ENCODE peak calls at places on chromosome 11, in six cellular contexts. One of them, this sample, is unnamed.

GRCh38 chr11:115256326-115257197 is 247.7 kb downstream of the CADM1 start:
- DNase-seq in SJSA1: no peak
- DNase-seq in psoas muscle: no peak
- DNase-seq in fibroblast of lung: no peak
- DNase-seq in CD8-positive, alpha-beta T cell: no peak
- DNase-seq in left ventricle myocardium inferior: no peak
- DNase-seq in this sample: no peak

GRCh38 chr11:62295504-62295903 is 3.4 kb downstream of the SCGB1D4 start:
- DNase-seq in fibroblast of lung: peak
- DNase-seq in left ventricle myocardium inferior: no peak
- DNase-seq in psoas muscle: no peak
- DNase-seq in CD8-positive, alpha-beta T cell: no peak
- DNase-seq in SJSA1: no peak
- DNase-seq in this sample: no peak

GRCh38 chr11:1870721-1871466 is 18.0 kb downstream of the LSP1 start:
- DNase-seq in left ventricle myocardium inferior: peak
- DNase-seq in CD8-positive, alpha-beta T cell: peak
- DNase-seq in SJSA1: peak
- DNase-seq in psoas muscle: peak
- DNase-seq in fibroblast of lung: no peak
- DNase-seq in this sample: no peak

GRCh38 chr11:86438685-86439084 is 64.0 kb downstream of the CCDC81 start:
- DNase-seq in fibroblast of lung: peak
- DNase-seq in CD8-positive, alpha-beta T cell: no peak
- DNase-seq in psoas muscle: no peak
- DNase-seq in SJSA1: no peak
- DNase-seq in left ventricle myocardium inferior: no peak
- DNase-seq in this sample: no peak

GRCh38 chr11:113462830-113463229 is 12.4 kb downstream of the DRD2 start:
- DNase-seq in psoas muscle: no peak
- DNase-seq in left ventricle myocardium inferior: no peak
- DNase-seq in CD8-positive, alpha-beta T cell: no peak
- DNase-seq in SJSA1: no peak
- DNase-seq in fibroblast of lung: no peak
- DNase-seq in this sample: no peak

GRCh38 chr11:38460901-38461300 is 1862.9 kb upstream of the RAG2 start:
- DNase-seq in SJSA1: peak
- DNase-seq in left ventricle myocardium inferior: peak
- DNase-seq in CD8-positive, alpha-beta T cell: no peak
- DNase-seq in fibroblast of lung: peak
- DNase-seq in psoas muscle: no peak
- DNase-seq in this sample: no peak

GRCh38 chr11:126132319-126132718 is 69.7 kb upstream of the CDON start:
- DNase-seq in psoas muscle: peak
- DNase-seq in SJSA1: no peak
- DNase-seq in fibroblast of lung: peak
- DNase-seq in CD8-positive, alpha-beta T cell: no peak
- DNase-seq in left ventricle myocardium inferior: peak
- DNase-seq in this sample: no peak

GRCh38 chr11:116867619-116868018 is 30.2 kb upstream of the APOA1 start:
- DNase-seq in psoas muscle: no peak
- DNase-seq in SJSA1: no peak
- DNase-seq in CD8-positive, alpha-beta T cell: no peak
- DNase-seq in left ventricle myocardium inferior: no peak
- DNase-seq in fibroblast of lung: no peak
- DNase-seq in this sample: no peak

GRCh38 chr11:45662665-45663485 is 2.5 kb downstream of the CHST1 start:
- DNase-seq in SJSA1: no peak
- DNase-seq in fibroblast of lung: peak
- DNase-seq in left ventricle myocardium inferior: no peak
- DNase-seq in CD8-positive, alpha-beta T cell: no peak
- DNase-seq in psoas muscle: no peak
- DNase-seq in this sample: no peak

GRCh38 chr11:118057424-118058145 is 19.3 kb upstream of the TMPRSS4 start:
- DNase-seq in psoas muscle: peak
- DNase-seq in left ventricle myocardium inferior: no peak
- DNase-seq in fibroblast of lung: no peak
- DNase-seq in SJSA1: no peak
- DNase-seq in CD8-positive, alpha-beta T cell: no peak
- DNase-seq in this sample: no peak

GRCh38 chr11:115659061-115659963 is 155.1 kb upstream of the CADM1 start:
- DNase-seq in psoas muscle: no peak
- DNase-seq in SJSA1: no peak
- DNase-seq in left ventricle myocardium inferior: peak
- DNase-seq in CD8-positive, alpha-beta T cell: no peak
- DNase-seq in fibroblast of lung: peak
- DNase-seq in this sample: no peak

GRCh38 chr11:58574851-58575250 is 805 bp downstream of the LPXN start:
- DNase-seq in SJSA1: no peak
- DNase-seq in left ventricle myocardium inferior: no peak
- DNase-seq in fibroblast of lung: peak
- DNase-seq in psoas muscle: no peak
- DNase-seq in CD8-positive, alpha-beta T cell: no peak
- DNase-seq in this sample: no peak

GRCh38 chr11:58577441-58578135 is 1.3 kb upstream of the ZFP91 start:
- DNase-seq in psoas muscle: peak
- DNase-seq in fibroblast of lung: peak
- DNase-seq in left ventricle myocardium inferior: peak
- DNase-seq in SJSA1: peak
- DNase-seq in CD8-positive, alpha-beta T cell: peak
- DNase-seq in this sample: peak

GRCh38 chr11:58576792-58577440 is 1.3 kb upstream of the LPXN start:
- DNase-seq in SJSA1: no peak
- DNase-seq in left ventricle myocardium inferior: no peak
- DNase-seq in fibroblast of lung: peak
- DNase-seq in CD8-positive, alpha-beta T cell: no peak
- DNase-seq in psoas muscle: no peak
- DNase-seq in this sample: no peak

GRCh38 chr11:58575377-58576020 is at the start of gene LPXN:
- DNase-seq in SJSA1: no peak
- DNase-seq in psoas muscle: no peak
- DNase-seq in fibroblast of lung: peak
- DNase-seq in CD8-positive, alpha-beta T cell: peak
- DNase-seq in left ventricle myocardium inferior: no peak
- DNase-seq in this sample: no peak

GRCh38 chr11:58573451-58574104 is 2.1 kb downstream of the LPXN start:
- DNase-seq in fibroblast of lung: peak
- DNase-seq in left ventricle myocardium inferior: peak
- DNase-seq in SJSA1: no peak
- DNase-seq in psoas muscle: peak
- DNase-seq in CD8-positive, alpha-beta T cell: peak
- DNase-seq in this sample: peak
- H3K27ac ChIP-seq in fibroblast of lung: peak
- H3K27ac ChIP-seq in left ventricle myocardium inferior: peak
- H3K27ac ChIP-seq in SJSA1: peak
- H3K27ac ChIP-seq in psoas muscle: peak
- H3K27ac ChIP-seq in CD8-positive, alpha-beta T cell: peak
- H3K27ac ChIP-seq in this sample: peak

DNA sequence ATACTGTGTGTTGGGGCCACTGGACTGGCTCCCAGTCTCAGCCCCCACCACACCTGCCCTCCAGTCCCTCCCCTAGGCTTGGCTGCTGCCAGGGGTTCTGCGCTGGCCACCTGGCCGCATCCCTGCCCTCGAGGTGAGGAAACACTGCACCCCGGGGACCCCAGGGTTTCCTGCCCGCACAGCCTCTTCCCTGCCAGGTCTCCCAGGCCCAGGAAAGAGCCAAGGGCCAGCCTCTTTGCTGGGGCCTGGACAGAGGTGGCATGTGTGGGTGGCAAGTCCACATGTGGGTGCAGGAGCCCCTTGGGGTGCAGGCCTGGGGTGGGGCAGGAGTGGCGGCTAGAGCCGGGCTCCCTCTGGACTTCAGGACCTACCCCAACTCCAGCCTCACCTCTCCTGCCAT is 2.5 kb downstream of the EPS8L2 start:
- DNase-seq in fibroblast of lung: no peak
- DNase-seq in CD8-positive, alpha-beta T cell: no peak
- DNase-seq in left ventricle myocardium inferior: no peak
- DNase-seq in SJSA1: no peak
- DNase-seq in psoas muscle: no peak
- DNase-seq in this sample: no peak
- H3K27ac ChIP-seq in fibroblast of lung: no peak
- H3K27ac ChIP-seq in CD8-positive, alpha-beta T cell: no peak
- H3K27ac ChIP-seq in left ventricle myocardium inferior: no peak
- H3K27ac ChIP-seq in SJSA1: no peak
- H3K27ac ChIP-seq in psoas muscle: no peak
- H3K27ac ChIP-seq in this sample: no peak

DNA sequence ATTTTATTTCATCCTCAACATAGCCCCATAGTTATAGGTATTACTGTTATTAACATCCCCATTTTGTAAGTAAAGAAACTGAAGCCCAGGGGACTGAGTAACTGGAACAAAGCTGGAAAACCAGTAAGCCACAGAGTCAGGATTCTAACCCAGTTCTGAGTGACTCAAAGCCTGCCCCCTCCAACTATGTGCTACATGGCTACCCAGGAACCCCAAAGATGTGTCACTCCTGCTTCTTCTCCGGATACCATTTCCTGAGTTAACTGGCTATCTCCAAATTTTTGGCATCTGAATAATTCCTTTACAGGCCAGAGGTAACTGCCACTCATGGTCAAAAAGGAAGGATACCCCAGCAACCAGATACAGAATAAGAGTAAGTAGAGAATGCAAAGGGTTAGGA is 43.6 kb downstream of the TENM4 start:
- DNase-seq in left ventricle myocardium inferior: no peak
- DNase-seq in SJSA1: no peak
- DNase-seq in psoas muscle: no peak
- DNase-seq in CD8-positive, alpha-beta T cell: no peak
- DNase-seq in fibroblast of lung: peak
- DNase-seq in this sample: no peak
- H3K27ac ChIP-seq in left ventricle myocardium inferior: no peak
- H3K27ac ChIP-seq in SJSA1: no peak
- H3K27ac ChIP-seq in psoas muscle: no peak
- H3K27ac ChIP-seq in CD8-positive, alpha-beta T cell: no peak
- H3K27ac ChIP-seq in fibroblast of lung: no peak
- H3K27ac ChIP-seq in this sample: no peak

GRCh38 chr11:394858-395655 is 1.0 kb downstream of the PKP3 start:
- DNase-seq in fibroblast of lung: no peak
- DNase-seq in CD8-positive, alpha-beta T cell: no peak
- DNase-seq in SJSA1: no peak
- DNase-seq in psoas muscle: no peak
- DNase-seq in left ventricle myocardium inferior: no peak
- DNase-seq in this sample: no peak

GRCh38 chr11:392102-392777 is 1.8 kb upstream of the PKP3 start:
- DNase-seq in CD8-positive, alpha-beta T cell: no peak
- DNase-seq in psoas muscle: no peak
- DNase-seq in fibroblast of lung: no peak
- DNase-seq in SJSA1: no peak
- DNase-seq in left ventricle myocardium inferior: no peak
- DNase-seq in this sample: no peak

GRCh38 chr11:391117-392017 is 2.6 kb upstream of the PKP3 start:
- DNase-seq in left ventricle myocardium inferior: no peak
- DNase-seq in fibroblast of lung: no peak
- DNase-seq in SJSA1: no peak
- DNase-seq in CD8-positive, alpha-beta T cell: no peak
- DNase-seq in psoas muscle: no peak
- DNase-seq in this sample: no peak

GRCh38 chr11:394034-394857 is at the start of gene PKP3:
- DNase-seq in SJSA1: peak
- DNase-seq in psoas muscle: no peak
- DNase-seq in fibroblast of lung: peak
- DNase-seq in CD8-positive, alpha-beta T cell: no peak
- DNase-seq in left ventricle myocardium inferior: no peak
- DNase-seq in this sample: no peak

GRCh38 chr11:393219-394033 is 583 bp upstream of the PKP3 start:
- DNase-seq in SJSA1: peak
- DNase-seq in psoas muscle: no peak
- DNase-seq in CD8-positive, alpha-beta T cell: no peak
- DNase-seq in left ventricle myocardium inferior: no peak
- DNase-seq in fibroblast of lung: peak
- DNase-seq in this sample: no peak
- H3K27ac ChIP-seq in SJSA1: peak
- H3K27ac ChIP-seq in psoas muscle: no peak
- H3K27ac ChIP-seq in CD8-positive, alpha-beta T cell: no peak
- H3K27ac ChIP-seq in left ventricle myocardium inferior: peak
- H3K27ac ChIP-seq in fibroblast of lung: no peak
- H3K27ac ChIP-seq in this sample: no peak

DNA sequence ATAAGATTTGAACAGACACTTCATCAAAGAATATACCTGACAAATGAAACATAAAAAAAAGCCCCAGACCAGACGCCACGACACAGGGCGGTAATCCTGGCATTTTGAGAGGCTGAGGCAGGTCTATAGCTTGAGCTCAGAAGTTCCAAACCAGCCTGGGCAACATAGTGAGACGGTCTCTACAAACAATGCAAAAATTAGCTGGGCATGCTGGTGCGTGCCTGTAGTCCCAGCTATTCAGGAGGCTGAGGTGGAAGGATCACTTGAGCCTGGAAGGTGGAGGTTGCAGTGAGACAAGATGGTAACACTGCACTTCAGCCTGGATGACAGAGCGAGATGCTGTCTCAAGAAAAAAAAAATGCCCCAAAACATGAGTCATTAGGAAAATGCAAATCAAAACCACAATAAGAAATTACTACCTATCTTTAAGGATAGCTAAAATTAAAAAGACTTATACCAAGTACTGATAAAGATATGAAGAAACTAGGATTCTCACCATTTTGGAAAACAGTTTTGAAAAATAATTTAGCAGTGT is 91.7 kb upstream of the GRAMD1B start:
- DNase-seq in fibroblast of lung: no peak
- DNase-seq in psoas muscle: no peak
- DNase-seq in left ventricle myocardium inferior: no peak
- DNase-seq in SJSA1: no peak
- DNase-seq in CD8-positive, alpha-beta T cell: no peak
- DNase-seq in this sample: no peak
- H3K27ac ChIP-seq in fibroblast of lung: no peak
- H3K27ac ChIP-seq in psoas muscle: no peak
- H3K27ac ChIP-seq in left ventricle myocardium inferior: no peak
- H3K27ac ChIP-seq in SJSA1: no peak
- H3K27ac ChIP-seq in CD8-positive, alpha-beta T cell: no peak
- H3K27ac ChIP-seq in this sample: no peak

GRCh38 chr11:44626645-44627044 is 61.2 kb downstream of the CD82 start:
- DNase-seq in psoas muscle: no peak
- DNase-seq in fibroblast of lung: no peak
- DNase-seq in left ventricle myocardium inferior: no peak
- DNase-seq in SJSA1: peak
- DNase-seq in CD8-positive, alpha-beta T cell: no peak
- DNase-seq in this sample: peak

GRCh38 chr11:44627911-44628729 is 62.7 kb downstream of the CD82 start:
- DNase-seq in CD8-positive, alpha-beta T cell: no peak
- DNase-seq in psoas muscle: peak
- DNase-seq in SJSA1: peak
- DNase-seq in fibroblast of lung: peak
- DNase-seq in left ventricle myocardium inferior: peak
- DNase-seq in this sample: peak

GRCh38 chr11:44629732-44630345 is 64.4 kb downstream of the CD82 start:
- DNase-seq in fibroblast of lung: no peak
- DNase-seq in left ventricle myocardium inferior: no peak
- DNase-seq in CD8-positive, alpha-beta T cell: no peak
- DNase-seq in psoas muscle: no peak
- DNase-seq in SJSA1: peak
- DNase-seq in this sample: no peak

GRCh38 chr11:44630511-44631210 is 65.2 kb downstream of the CD82 start:
- DNase-seq in psoas muscle: no peak
- DNase-seq in CD8-positive, alpha-beta T cell: no peak
- DNase-seq in left ventricle myocardium inferior: no peak
- DNase-seq in SJSA1: peak
- DNase-seq in fibroblast of lung: no peak
- DNase-seq in this sample: peak

GRCh38 chr11:44628730-44629361 is 63.4 kb downstream of the CD82 start:
- DNase-seq in SJSA1: peak
- DNase-seq in psoas muscle: no peak
- DNase-seq in left ventricle myocardium inferior: no peak
- DNase-seq in CD8-positive, alpha-beta T cell: no peak
- DNase-seq in fibroblast of lung: no peak
- DNase-seq in this sample: peak
- H3K27ac ChIP-seq in SJSA1: no peak
- H3K27ac ChIP-seq in psoas muscle: no peak
- H3K27ac ChIP-seq in left ventricle myocardium inferior: peak
- H3K27ac ChIP-seq in CD8-positive, alpha-beta T cell: no peak
- H3K27ac ChIP-seq in fibroblast of lung: no peak
- H3K27ac ChIP-seq in this sample: peak

GRCh38 chr11:22244986-22245592 is 52.2 kb downstream of the ANO5 start:
- DNase-seq in fibroblast of lung: peak
- DNase-seq in CD8-positive, alpha-beta T cell: no peak
- DNase-seq in psoas muscle: peak
- DNase-seq in left ventricle myocardium inferior: peak
- DNase-seq in SJSA1: no peak
- DNase-seq in this sample: peak
- H3K27ac ChIP-seq in fibroblast of lung: no peak
- H3K27ac ChIP-seq in CD8-positive, alpha-beta T cell: no peak
- H3K27ac ChIP-seq in psoas muscle: peak
- H3K27ac ChIP-seq in left ventricle myocardium inferior: no peak
- H3K27ac ChIP-seq in SJSA1: no peak
- H3K27ac ChIP-seq in this sample: no peak

This sample was measured in right atrium auricular region.